ENCODE peak calls at places on chromosomes 4 and X, in seven cellular contexts. One of them, this sample, is unnamed.

GRCh38 chr4:37890501-37891220 is at the start of gene TBC1D1:
- DNase-seq in HAP-1: peak
- DNase-seq in uterus: peak
- DNase-seq in fibroblast of the aortic adventitia: no peak
- DNase-seq in fibroblast of mammary gland: no peak
- DNase-seq in right lobe of liver: peak
- DNase-seq in AG10803: no peak
- DNase-seq in this sample: peak

GRCh38 chr4:46793036-46793435 is 116.0 kb downstream of the COX7B2 start:
- DNase-seq in HAP-1: no peak
- DNase-seq in uterus: no peak
- DNase-seq in fibroblast of the aortic adventitia: no peak
- DNase-seq in fibroblast of mammary gland: no peak
- DNase-seq in right lobe of liver: no peak
- DNase-seq in AG10803: no peak
- DNase-seq in this sample: no peak

GRCh38 chr4:73765296-73765695 is 24.9 kb downstream of the CXCL8 start:
- DNase-seq in HAP-1: no peak
- DNase-seq in uterus: no peak
- DNase-seq in fibroblast of the aortic adventitia: no peak
- DNase-seq in fibroblast of mammary gland: no peak
- DNase-seq in right lobe of liver: no peak
- DNase-seq in AG10803: no peak
- DNase-seq in this sample: no peak

GRCh38 chr4:119517361-119518229 is 111.0 kb downstream of the PDE5A start:
- DNase-seq in HAP-1: no peak
- DNase-seq in uterus: no peak
- DNase-seq in fibroblast of the aortic adventitia: peak
- DNase-seq in fibroblast of mammary gland: peak
- DNase-seq in right lobe of liver: no peak
- DNase-seq in AG10803: peak
- DNase-seq in this sample: no peak

GRCh38 chrX:71053217-71053621 is 14.9 kb downstream of the SNX12 start:
- DNase-seq in HAP-1: no peak
- DNase-seq in uterus: no peak
- DNase-seq in fibroblast of the aortic adventitia: no peak
- DNase-seq in fibroblast of mammary gland: no peak
- DNase-seq in right lobe of liver: no peak
- DNase-seq in AG10803: no peak
- DNase-seq in this sample: no peak

GRCh38 chr4:184170996-184171395 is 46.7 kb downstream of the ENPP6 start:
- DNase-seq in HAP-1: no peak
- DNase-seq in uterus: no peak
- DNase-seq in fibroblast of the aortic adventitia: peak
- DNase-seq in fibroblast of mammary gland: peak
- DNase-seq in right lobe of liver: no peak
- DNase-seq in AG10803: peak
- DNase-seq in this sample: peak

GRCh38 chrX:39730671-39731389 is 366.9 kb downstream of the BCOR start:
- DNase-seq in HAP-1: peak
- DNase-seq in uterus: peak
- DNase-seq in fibroblast of the aortic adventitia: peak
- DNase-seq in fibroblast of mammary gland: peak
- DNase-seq in right lobe of liver: peak
- DNase-seq in AG10803: peak
- DNase-seq in this sample: peak

GRCh38 chr4:142377345-142378091 is 468.6 kb downstream of the INPP4B start:
- DNase-seq in HAP-1: no peak
- DNase-seq in uterus: no peak
- DNase-seq in fibroblast of the aortic adventitia: no peak
- DNase-seq in fibroblast of mammary gland: no peak
- DNase-seq in right lobe of liver: no peak
- DNase-seq in AG10803: no peak
- DNase-seq in this sample: no peak

GRCh38 chr4:41835321-41835995 is 86.9 kb upstream of the PHOX2B start:
- DNase-seq in HAP-1: no peak
- DNase-seq in uterus: no peak
- DNase-seq in fibroblast of the aortic adventitia: no peak
- DNase-seq in fibroblast of mammary gland: no peak
- DNase-seq in right lobe of liver: no peak
- DNase-seq in AG10803: no peak
- DNase-seq in this sample: no peak

GRCh38 chrX:53795583-53795982 is 109.1 kb upstream of the HUWE1 start:
- DNase-seq in HAP-1: no peak
- DNase-seq in uterus: no peak
- DNase-seq in fibroblast of the aortic adventitia: peak
- DNase-seq in fibroblast of mammary gland: peak
- DNase-seq in right lobe of liver: no peak
- DNase-seq in AG10803: peak
- DNase-seq in this sample: no peak

GRCh38 chr4:83454626-83455025 is 997 bp downstream of the HELQ start:
- DNase-seq in HAP-1: no peak
- DNase-seq in uterus: no peak
- DNase-seq in fibroblast of the aortic adventitia: peak
- DNase-seq in fibroblast of mammary gland: peak
- DNase-seq in right lobe of liver: no peak
- DNase-seq in AG10803: peak
- DNase-seq in this sample: no peak

GRCh38 chr4:808860-809570 is 16.9 kb downstream of the CPLX1 start:
- DNase-seq in HAP-1: no peak
- DNase-seq in uterus: no peak
- DNase-seq in fibroblast of the aortic adventitia: no peak
- DNase-seq in fibroblast of mammary gland: no peak
- DNase-seq in right lobe of liver: no peak
- DNase-seq in AG10803: no peak
- DNase-seq in this sample: no peak

GRCh38 chrX:133722756-133723155 is 262.6 kb downstream of the GPC3 start:
- DNase-seq in HAP-1: no peak
- DNase-seq in uterus: no peak
- DNase-seq in fibroblast of the aortic adventitia: no peak
- DNase-seq in fibroblast of mammary gland: no peak
- DNase-seq in right lobe of liver: no peak
- DNase-seq in AG10803: no peak
- DNase-seq in this sample: no peak
- H3K4me3 ChIP-seq in HAP-1: no peak
- H3K4me3 ChIP-seq in uterus: no peak
- H3K4me3 ChIP-seq in fibroblast of the aortic adventitia: no peak
- H3K4me3 ChIP-seq in fibroblast of mammary gland: no peak
- H3K4me3 ChIP-seq in right lobe of liver: no peak
- H3K4me3 ChIP-seq in AG10803: no peak
- H3K4me3 ChIP-seq in this sample: no peak

DNA sequence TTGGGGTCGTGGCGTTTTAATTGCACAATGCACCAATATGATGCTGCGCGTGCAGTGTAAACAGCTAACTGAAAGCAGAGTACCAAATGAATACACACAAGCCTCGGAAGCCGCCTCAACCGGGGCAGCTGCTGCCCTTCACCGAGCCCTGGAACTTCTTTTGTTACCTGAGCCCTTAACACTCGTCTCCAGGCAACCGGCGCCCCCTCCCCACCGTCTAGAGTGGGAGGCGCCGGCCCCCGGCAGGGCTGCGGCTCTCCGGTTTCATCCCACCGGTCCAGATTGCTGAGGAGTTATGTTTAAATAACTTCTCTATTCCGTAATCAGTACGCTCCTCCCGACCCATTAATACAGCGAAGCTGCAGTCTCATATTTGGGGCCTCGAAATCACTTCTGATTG is 173.2 kb upstream of the TBL1X start:
- DNase-seq in HAP-1: peak
- DNase-seq in uterus: no peak
- DNase-seq in fibroblast of the aortic adventitia: no peak
- DNase-seq in fibroblast of mammary gland: no peak
- DNase-seq in right lobe of liver: no peak
- DNase-seq in AG10803: no peak
- DNase-seq in this sample: no peak
- H3K4me3 ChIP-seq in HAP-1: no peak
- H3K4me3 ChIP-seq in uterus: no peak
- H3K4me3 ChIP-seq in fibroblast of the aortic adventitia: no peak
- H3K4me3 ChIP-seq in fibroblast of mammary gland: no peak
- H3K4me3 ChIP-seq in right lobe of liver: no peak
- H3K4me3 ChIP-seq in AG10803: no peak
- H3K4me3 ChIP-seq in this sample: no peak

DNA sequence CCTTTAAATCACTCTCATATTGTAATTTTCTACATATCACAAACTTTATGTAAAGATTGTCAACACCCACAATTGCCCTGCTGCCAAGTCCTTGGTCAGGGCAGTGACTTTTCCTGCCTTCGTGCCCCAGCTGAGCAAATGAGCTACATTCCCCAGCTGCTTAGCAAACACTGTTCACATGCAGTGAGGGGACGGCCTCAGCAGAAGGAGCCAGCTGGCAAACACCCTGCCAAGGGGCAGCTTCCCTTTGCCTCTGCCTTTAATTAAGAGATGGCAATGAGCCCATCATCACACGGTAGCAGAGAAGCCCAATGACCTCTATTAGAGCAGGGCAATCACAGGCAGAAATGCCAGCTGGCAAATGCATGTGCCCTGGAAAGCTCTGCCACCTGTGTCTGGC is 253.4 kb downstream of the EPHA5 start:
- DNase-seq in HAP-1: no peak
- DNase-seq in uterus: no peak
- DNase-seq in fibroblast of the aortic adventitia: peak
- DNase-seq in fibroblast of mammary gland: no peak
- DNase-seq in right lobe of liver: peak
- DNase-seq in AG10803: no peak
- DNase-seq in this sample: peak
- H3K4me3 ChIP-seq in HAP-1: no peak
- H3K4me3 ChIP-seq in uterus: no peak
- H3K4me3 ChIP-seq in fibroblast of the aortic adventitia: no peak
- H3K4me3 ChIP-seq in fibroblast of mammary gland: no peak
- H3K4me3 ChIP-seq in right lobe of liver: no peak
- H3K4me3 ChIP-seq in AG10803: no peak
- H3K4me3 ChIP-seq in this sample: no peak

DNA sequence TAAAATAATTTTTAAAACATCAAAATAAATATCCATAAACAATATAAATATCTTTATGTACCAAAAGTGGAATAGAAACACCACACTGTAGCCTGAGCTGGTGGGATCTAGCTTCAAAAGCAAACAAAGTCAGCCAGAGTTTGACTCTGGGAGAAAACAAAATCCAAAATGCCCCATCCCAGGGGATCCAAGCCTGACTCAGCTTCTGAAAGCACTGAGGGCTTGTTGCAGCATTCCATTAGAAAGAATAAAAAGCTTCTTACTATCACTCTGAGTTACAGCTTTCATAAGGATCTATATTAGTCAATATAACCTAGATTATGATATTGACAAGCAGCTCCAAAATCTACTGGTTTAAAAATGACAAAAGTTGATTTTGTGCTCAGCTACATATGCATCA is 149.7 kb upstream of the ANKRD50 start:
- DNase-seq in HAP-1: no peak
- DNase-seq in uterus: no peak
- DNase-seq in fibroblast of the aortic adventitia: peak
- DNase-seq in fibroblast of mammary gland: peak
- DNase-seq in right lobe of liver: no peak
- DNase-seq in AG10803: no peak
- DNase-seq in this sample: no peak
- H3K4me3 ChIP-seq in HAP-1: no peak
- H3K4me3 ChIP-seq in uterus: no peak
- H3K4me3 ChIP-seq in fibroblast of the aortic adventitia: no peak
- H3K4me3 ChIP-seq in fibroblast of mammary gland: no peak
- H3K4me3 ChIP-seq in right lobe of liver: no peak
- H3K4me3 ChIP-seq in AG10803: no peak
- H3K4me3 ChIP-seq in this sample: no peak

GRCh38 chrX:37745354-37745753 is 34.5 kb upstream of the CYBB start:
- DNase-seq in HAP-1: peak
- DNase-seq in uterus: peak
- DNase-seq in fibroblast of the aortic adventitia: peak
- DNase-seq in fibroblast of mammary gland: peak
- DNase-seq in right lobe of liver: peak
- DNase-seq in AG10803: peak
- DNase-seq in this sample: peak
- H3K4me3 ChIP-seq in HAP-1: no peak
- H3K4me3 ChIP-seq in uterus: no peak
- H3K4me3 ChIP-seq in fibroblast of the aortic adventitia: no peak
- H3K4me3 ChIP-seq in fibroblast of mammary gland: no peak
- H3K4me3 ChIP-seq in right lobe of liver: no peak
- H3K4me3 ChIP-seq in AG10803: no peak
- H3K4me3 ChIP-seq in this sample: no peak

DNA sequence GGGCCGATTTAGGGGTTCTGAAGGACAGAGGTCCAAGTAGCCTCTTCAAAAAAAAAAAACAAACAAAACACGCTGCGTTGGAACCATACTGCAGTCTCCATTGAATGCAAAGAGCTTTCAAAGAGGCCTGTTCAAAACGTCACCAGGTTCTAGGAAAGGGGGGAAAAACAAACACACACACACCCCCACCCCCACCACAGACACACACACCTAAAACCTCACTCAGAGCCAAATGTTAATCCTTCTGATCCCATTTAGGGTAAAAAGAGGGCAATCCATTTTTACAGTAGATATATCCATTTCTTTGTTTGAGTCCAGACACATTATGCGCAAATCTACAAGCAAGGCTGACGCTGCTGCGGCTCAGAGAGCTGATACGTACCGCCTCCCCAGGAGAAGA is 1.4 kb downstream of the NKRF start:
- DNase-seq in HAP-1: peak
- DNase-seq in uterus: no peak
- DNase-seq in fibroblast of the aortic adventitia: no peak
- DNase-seq in fibroblast of mammary gland: no peak
- DNase-seq in right lobe of liver: no peak
- DNase-seq in AG10803: no peak
- DNase-seq in this sample: no peak
- H3K4me3 ChIP-seq in HAP-1: peak
- H3K4me3 ChIP-seq in uterus: peak
- H3K4me3 ChIP-seq in fibroblast of the aortic adventitia: peak
- H3K4me3 ChIP-seq in fibroblast of mammary gland: peak
- H3K4me3 ChIP-seq in right lobe of liver: no peak
- H3K4me3 ChIP-seq in AG10803: peak
- H3K4me3 ChIP-seq in this sample: peak

This sample was measured in MG63.